ENCODE peak calls at places on chromosomes 7 and 10, in eight cellular contexts. B is PC-3, L is GM10248, R is psoas muscle, C is astrocyte of the spinal cord, W is H9, Y is stomach, H is ovary. S is an unnamed sample.

GRCh38 chr7:1815051-1815481 is 145.0 kb downstream of the ELFN1 start:
- DNase-seq in B (no peak), L (no peak), R (no peak), C (no peak), W (no peak), Y (no peak), H (no peak), S (no peak)

GRCh38 chr7:132255898-132256297 is 320.4 kb downstream of the PLXNA4 start:
- DNase-seq in B (no peak), L (no peak), R (no peak), C (no peak), W (no peak), Y (peak; percentile 77), H (peak; percentile 39), S (no peak)

GRCh38 chr10:89074120-89074519 is 83.5 kb downstream of the FAS start:
- DNase-seq in B (no peak), L (no peak), R (peak; percentile 59), C (peak; percentile 60), W (no peak), Y (peak; percentile 63), H (peak; percentile 80), S (peak; percentile 70)

GRCh38 chr7:151310578-151310977 is 31.0 kb upstream of the NUB1 start:
- DNase-seq in B (peak; percentile 52), L (peak; percentile 15), R (no peak), C (no peak), W (no peak), Y (no peak), H (no peak), S (no peak)

GRCh38 chr7:132347858-132348257 is 228.4 kb downstream of the PLXNA4 start:
- DNase-seq in B (no peak), L (no peak), R (no peak), C (no peak), W (no peak), Y (no peak), H (no peak), S (no peak)

GRCh38 chr7:5528815-5529442 is 105.3 kb upstream of the TNRC18 start:
- DNase-seq in B (no peak), L (no peak), R (no peak), C (no peak), W (no peak), Y (no peak), H (no peak), S (no peak)

GRCh38 chr7:125857606-125858005 is 928.0 kb upstream of the POT1 start:
- DNase-seq in B (no peak), L (no peak), R (no peak), C (peak; percentile 77), W (no peak), Y (no peak), H (no peak), S (no peak)

GRCh38 chr7:148434181-148434769 is 156.3 kb upstream of the C7orf33 start:
- DNase-seq in B (no peak), L (no peak), R (no peak), C (no peak), W (no peak), Y (no peak), H (no peak), S (no peak)

GRCh38 chr7:130369110-130369711 is 11.1 kb upstream of the CPA1 start:
- DNase-seq in B (no peak), L (no peak), R (no peak), C (no peak), W (no peak), Y (no peak), H (peak; percentile 84), S (no peak)

GRCh38 chr10:110786172-110786571 is 85.6 kb upstream of the PDCD4 start:
- DNase-seq in B (no peak), L (no peak), R (no peak), C (no peak), W (no peak), Y (no peak), H (no peak), S (no peak)

GRCh38 chr7:117249696-117250095 is 73.2 kb downstream of the WNT2 start:
- DNase-seq in B (no peak), L (no peak), R (no peak), C (no peak), W (no peak), Y (no peak), H (no peak), S (no peak)

GRCh38 chr7:117997862-117998825 is 124.9 kb upstream of the CTTNBP2 start:
- DNase-seq in B (peak; percentile 78), L (no peak), R (no peak), C (peak; percentile 84), W (no peak), Y (no peak), H (no peak), S (no peak)

GRCh38 chr7:134514663-134515062 is 12.7 kb upstream of the AKR1B10 start:
- DNase-seq in B (peak; percentile 93), L (peak; percentile 64), R (no peak), C (peak; percentile 80), W (no peak), Y (no peak), H (no peak), S (peak; percentile 33)

GRCh38 chr10:17109475-17110207 is 20.0 kb downstream of the CUBN start:
- DNase-seq in B (peak; percentile 36), L (no peak), R (no peak), C (peak; percentile 82), W (no peak), Y (no peak), H (no peak), S (no peak)

GRCh38 chr10:87064651-87065050 is 30.0 kb downstream of the GLUD1 start:
- DNase-seq in B (no peak), L (no peak), R (no peak), C (no peak), W (no peak), Y (no peak), H (no peak), S (no peak)

GRCh38 chr7:27151945-27152815 is at the start of gene HOXA3:
- DNase-seq in B (peak; percentile 72), L (no peak), R (peak; percentile 56), C (peak; percentile 79), W (no peak), Y (peak; percentile 26), H (peak; percentile 35), S (peak; percentile 13)

GRCh38 chr10:5479481-5480161 is 19.7 kb downstream of the CALML5 start:
- DNase-seq in B (no peak), L (no peak), R (no peak), C (no peak), W (peak; percentile 16), Y (no peak), H (no peak), S (no peak)

GRCh38 chr10:70376436-70377378 is 5.7 kb downstream of the LRRC20 start:
- DNase-seq in B (peak; percentile 66), L (no peak), R (no peak), C (no peak), W (no peak), Y (no peak), H (no peak), S (no peak)

GRCh38 chr7:38410056-38410455 is 136.6 kb upstream of the TARP start:
- DNase-seq in B (no peak), L (no peak), R (no peak), C (no peak), W (no peak), Y (no peak), H (no peak), S (no peak)

GRCh38 chr10:78741541-78741940 is 327.2 kb upstream of the ZMIZ1 start:
- DNase-seq in B (peak; percentile 45), L (no peak), R (no peak), C (peak; percentile 65), W (no peak), Y (no peak), H (no peak), S (no peak)

GRCh38 chr10:44853148-44853734 is 57.9 kb upstream of the TMEM72 start:
- DNase-seq in B (peak; percentile 53), L (no peak), R (no peak), C (peak; percentile 30), W (no peak), Y (no peak), H (no peak), S (peak; percentile 66)

GRCh38 chr10:132344386-132344785 is 12.4 kb downstream of the LRRC27 start:
- DNase-seq in B (no peak), L (no peak), R (no peak), C (no peak), W (no peak), Y (no peak), H (no peak), S (no peak)
- TF ChIP-seq CTCF in B (no peak), L (no peak), R (no peak), C (no peak), W (no peak), Y (no peak), H (no peak), S (no peak)

GRCh38 chr7:64180989-64181388 is 26.0 kb upstream of the ZNF735 start:
- DNase-seq in B (peak; percentile 34), L (no peak), R (no peak), C (no peak), W (no peak), Y (no peak), H (no peak), S (no peak)
- TF ChIP-seq CTCF in B (peak; percentile 46), L (no peak), R (no peak), C (peak; percentile 3), W (peak; percentile 37), Y (no peak), H (no peak), S (no peak)

GRCh38 chr10:103238506-103239252 is 7.0 kb upstream of the RPEL1 start:
- DNase-seq in B (peak; percentile 94), L (no peak), R (no peak), C (no peak), W (peak; percentile 83), Y (peak; percentile 75), H (no peak), S (peak; percentile 56)
- TF ChIP-seq CTCF in B (peak; percentile 69), L (no peak), R (peak; percentile 16), C (no peak), W (peak; percentile 69), Y (no peak), H (no peak), S (peak; percentile 27)

GRCh38 chr10:131816941-131817700 is 83.7 kb upstream of the PPP2R2D start:
- DNase-seq in B (no peak), L (no peak), R (no peak), C (no peak), W (no peak), Y (no peak), H (no peak), S (peak; percentile 10)

GRCh38 chr10:131816157-131816775 is 84.5 kb upstream of the PPP2R2D start:
- DNase-seq in B (no peak), L (no peak), R (no peak), C (no peak), W (peak; percentile 24), Y (peak; percentile 22), H (no peak), S (peak; percentile 4)

GRCh38 chr10:131818510-131819234 is 82.1 kb upstream of the PPP2R2D start:
- DNase-seq in B (no peak), L (no peak), R (no peak), C (no peak), W (no peak), Y (peak; percentile 23), H (no peak), S (peak; percentile 2)

GRCh38 chr10:131819241-131820072 is 81.4 kb upstream of the PPP2R2D start:
- DNase-seq in B (no peak), L (no peak), R (no peak), C (no peak), W (peak; percentile 25), Y (peak; percentile 15), H (no peak), S (peak; percentile 7)

GRCh38 chr10:131817866-131818509 is 82.8 kb upstream of the PPP2R2D start:
- DNase-seq in B (no peak), L (no peak), R (no peak), C (no peak), W (no peak), Y (no peak), H (no peak), S (peak; percentile 3)
- TF ChIP-seq CTCF in B (no peak), L (no peak), R (no peak), C (no peak), W (no peak), Y (no peak), H (no peak), S (no peak)